ENCODE peak calls at places on chromosomes 6 and 20, in four cellular contexts. A is IMR-90, P is stomach, I is brain microvascular endothelial cell. Q is an unnamed sample. For H3K27me3, the result is how much of the 10 kb centered on the place peaks cover.

GRCh38 chr6:135830971-135831370 is 20.5 kb upstream of the PDE7B start:
- DNase-seq in A (no peak), P (no peak), I (no peak), Q (no peak)

GRCh38 chr6:38404355-38404754 is 235.4 kb downstream of the BTBD9 start:
- DNase-seq in A (no peak), P (no peak), I (no peak), Q (no peak)

GRCh38 chr6:110664933-110665332 is 150.3 kb downstream of the CDK19 start:
- DNase-seq in A (peak), P (no peak), I (no peak), Q (no peak)

GRCh38 chr6:38676236-38676973 is 26.5 kb downstream of the GLO1 start:
- DNase-seq in A (no peak), P (no peak), I (no peak), Q (no peak)

GRCh38 chr6:166078294-166078693 is 89.4 kb downstream of the TBXT start:
- DNase-seq in A (peak), P (no peak), I (peak), Q (no peak)

GRCh38 chr6:156164701-156165454 is 612.3 kb upstream of the ARID1B start:
- DNase-seq in A (no peak), P (no peak), I (no peak), Q (no peak)

GRCh38 chr20:22217712-22218352 is 366.5 kb downstream of the FOXA2 start:
- DNase-seq in A (no peak), P (no peak), I (no peak), Q (no peak)

GRCh38 chr6:88725111-88725711 is 238.2 kb downstream of the RNGTT start:
- DNase-seq in A (peak), P (no peak), I (peak), Q (no peak)

GRCh38 chr6:54586251-54586650 is 260.3 kb upstream of the FAM83B start:
- DNase-seq in A (peak), P (no peak), I (no peak), Q (no peak)

GRCh38 chr6:140987364-140988135 is 1145.2 kb upstream of the GJE1 start:
- DNase-seq in A (peak), P (no peak), I (no peak), Q (no peak)

GRCh38 chr6:110708295-110708965 is 106.8 kb downstream of the CDK19 start:
- DNase-seq in A (peak), P (no peak), I (no peak), Q (no peak)

GRCh38 chr6:138250513-138251247 is 32.4 kb upstream of the PBOV1 start:
- DNase-seq in A (peak), P (peak), I (no peak), Q (no peak)

GRCh38 chr20:61360940-61361339 is 108.9 kb downstream of the CDH4 start:
- DNase-seq in A (no peak), P (no peak), I (no peak), Q (no peak)

GRCh38 chr6:73393278-73393677 is 1.4 kb upstream of the DDX43 start:
- DNase-seq in A (peak), P (no peak), I (peak), Q (no peak)

GRCh38 chr20:1652960-1653359 is 4.6 kb downstream of the SIRPG start:
- DNase-seq in A (no peak), P (no peak), I (no peak), Q (no peak)

GRCh38 chr6:100186552-100186951 is 192.5 kb upstream of the MCHR2 start:
- DNase-seq in A (peak), P (no peak), I (peak), Q (no peak)

GRCh38 chr20:4883051-4883450 is 118.3 kb downstream of the SLC23A2 start:
- DNase-seq in A (no peak), P (no peak), I (no peak), Q (no peak)

GRCh38 chr6:34132082-34132357 is 13.9 kb downstream of the GRM4 start:
- DNase-seq in A (no peak), P (no peak), I (no peak), Q (no peak)

DNA sequence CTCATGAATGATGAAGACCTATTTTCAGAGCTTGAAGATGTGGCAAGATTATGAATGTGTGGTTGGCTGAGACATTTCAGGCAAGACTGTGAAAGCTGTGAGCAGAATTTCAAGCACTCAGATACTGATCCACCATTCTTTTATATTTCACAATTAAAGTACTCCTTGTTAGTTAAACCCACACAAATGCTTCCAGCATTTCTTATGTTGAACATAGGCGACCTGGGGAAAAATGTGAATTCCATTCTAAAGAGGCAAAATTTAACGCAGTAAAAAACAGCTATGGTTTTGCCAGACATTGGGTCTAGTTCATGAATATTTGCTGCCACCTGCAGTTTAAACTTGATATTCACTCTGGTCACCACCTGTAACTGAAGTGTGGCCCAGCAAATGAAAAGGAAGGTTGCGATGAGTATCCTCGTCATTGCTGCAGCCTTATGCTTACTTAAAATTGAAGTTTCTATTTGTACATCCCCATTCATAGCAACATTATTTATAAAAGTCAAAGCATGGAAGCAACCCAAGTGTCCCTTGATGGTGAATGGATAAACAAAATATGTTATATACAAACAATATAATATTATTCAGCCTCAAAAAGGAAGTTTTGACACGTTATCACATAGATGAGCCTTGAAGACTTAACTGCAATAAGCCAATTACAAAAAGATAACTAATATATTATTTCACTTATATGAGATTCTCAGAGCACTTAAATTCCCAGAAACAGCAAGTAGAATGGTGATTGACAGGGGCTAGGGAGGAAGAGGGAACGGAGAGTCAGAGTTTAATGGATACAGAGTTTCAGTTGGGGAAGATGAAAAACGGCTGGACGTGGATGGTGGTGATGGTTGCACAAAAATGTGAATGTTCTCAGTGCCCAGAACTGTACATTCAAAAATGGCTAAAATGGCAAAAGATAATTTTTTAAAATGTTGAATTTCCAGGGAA is 32.4 kb upstream of the FAM184A start:
- DNase-seq in A (peak), P (no peak), I (peak), Q (peak)
- TF ChIP-seq CTCF in A (peak), P (peak), I (peak), Q (peak)

DNA sequence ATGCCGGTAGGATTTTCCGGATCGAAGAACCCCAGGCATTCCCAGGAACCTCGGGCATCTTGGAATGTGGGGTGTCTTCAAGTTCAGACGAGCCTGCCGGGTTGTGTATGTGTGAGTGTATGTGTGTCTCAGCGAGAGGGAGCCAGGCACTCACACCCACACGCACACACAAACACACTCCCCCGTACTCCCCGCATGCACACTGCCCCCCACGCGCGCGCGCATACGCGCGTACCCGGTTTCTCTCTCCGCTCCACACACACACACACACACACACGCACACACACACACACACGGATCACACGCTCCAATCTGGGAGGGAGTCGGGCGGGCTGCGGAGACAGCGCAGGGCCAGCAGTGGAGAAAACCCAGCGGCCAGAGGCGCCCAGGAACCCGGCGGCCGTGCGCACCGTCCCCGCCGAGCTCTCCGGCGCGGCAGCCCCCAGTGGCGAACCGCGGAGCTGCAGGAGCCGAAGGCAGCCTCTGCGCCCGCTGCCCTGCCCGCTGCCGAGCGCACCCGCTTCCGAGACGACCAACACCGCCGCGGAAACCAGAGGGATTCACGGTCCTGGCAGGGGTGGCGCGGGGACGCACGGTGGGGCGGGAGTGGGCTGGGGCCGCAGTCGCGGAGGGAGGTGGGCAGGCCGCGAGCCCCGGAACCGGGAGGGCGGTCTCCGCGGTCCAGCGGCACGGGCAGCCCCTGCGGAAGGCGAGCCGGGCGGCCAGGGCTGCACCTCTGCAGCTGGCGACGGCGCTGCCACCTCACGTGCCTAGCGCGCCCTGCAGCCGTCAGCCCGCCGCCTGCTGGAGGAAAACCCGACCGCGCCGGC is at the start of gene LRFN2:
- DNase-seq in A (peak), P (peak), I (peak), Q (peak)
- H3K27me3 ChIP-seq in A (under half), P (half or more), I (under half), Q (under half)

GRCh38 chr6:132818404-132819359 is 4.3 kb downstream of the RPS12 start:
- DNase-seq in A (peak), P (no peak), I (no peak), Q (no peak)
- H3K4me3 ChIP-seq in A (no peak), P (no peak), I (no peak), Q (no peak)

GRCh38 chr6:116633685-116634084 is 17.4 kb downstream of the RSPH4A start:
- DNase-seq in A (no peak), P (no peak), I (no peak), Q (peak)
- TF ChIP-seq CTCF in A (no peak), P (no peak), I (peak), Q (peak)

GRCh38 chr20:63175031-63175895 is 40.7 kb downstream of the YTHDF1 start:
- DNase-seq in A (no peak), P (no peak), I (no peak), Q (no peak)
- H3K27me3 ChIP-seq in A (half or more), P (half or more), I (half or more), Q (under half)

DNA sequence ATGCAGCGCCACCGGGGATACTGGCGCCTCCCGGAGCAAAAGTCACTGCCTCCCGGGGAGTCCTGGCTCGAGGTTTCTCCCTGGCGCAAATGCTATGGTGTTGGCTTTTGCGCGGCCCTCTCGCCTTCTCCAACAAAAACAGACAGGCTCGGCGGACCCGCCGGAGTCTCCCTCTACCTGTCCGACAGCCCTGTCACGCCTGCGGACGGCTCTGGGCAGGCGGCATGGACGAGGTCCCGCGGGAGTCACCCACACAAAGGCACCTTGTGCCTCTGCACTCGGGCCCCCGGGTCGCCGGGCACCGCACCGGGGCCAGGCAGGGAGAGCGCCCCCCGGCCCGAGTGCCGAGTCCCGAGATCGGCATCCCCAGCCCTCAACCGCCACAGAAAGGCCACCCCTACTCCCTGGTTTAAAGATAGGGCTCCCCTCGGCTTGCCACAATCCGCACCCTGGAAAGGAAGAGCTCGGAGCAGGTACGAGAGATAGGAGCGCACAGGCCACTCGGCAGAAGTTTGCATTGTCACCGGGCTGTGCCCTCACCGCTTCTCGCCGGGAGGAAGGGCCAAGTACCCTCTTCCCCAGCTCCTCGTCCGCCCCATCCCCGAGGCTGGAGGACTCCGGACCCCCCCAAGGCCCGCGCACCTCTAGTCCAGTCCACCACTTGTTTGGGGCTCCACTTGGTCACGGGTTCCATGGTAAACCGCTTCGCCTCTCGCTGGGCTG is 903 bp downstream of the CNKSR3 start:
- DNase-seq in A (no peak), P (peak), I (no peak), Q (peak)
- H3K4me3 ChIP-seq in A (peak), P (peak), I (peak), Q (peak)

Q was measured in Caco-2.